ENCODE peak calls at places on chromosomes 13 and 19, in four cellular contexts. W is K562, U is H1, E is HepG2. Y is an unnamed sample.

GRCh38 chr19:54160182-54160811 is 776 bp upstream of the LENG1 start:
- DNase-seq in W (peak; percentile 57), U (peak; percentile 58), E (no peak), Y (no peak)

GRCh38 chr13:58598241-58598640 is 966.7 kb downstream of the PCDH17 start:
- DNase-seq in W (no peak), U (no peak), E (no peak), Y (no peak)

GRCh38 chr19:44796701-44797115 is 12.2 kb upstream of the BCAM start:
- DNase-seq in W (no peak), U (no peak), E (peak; percentile 96), Y (no peak)

GRCh38 chr13:111245781-111246384 is 74.6 kb upstream of the TEX29 start:
- DNase-seq in W (no peak), U (no peak), E (no peak), Y (no peak)

GRCh38 chr13:108919036-108919907 is 289.9 kb downstream of the MYO16 start:
- DNase-seq in W (no peak), U (no peak), E (no peak), Y (no peak)

GRCh38 chr19:40530091-40530901 is 46.4 kb upstream of the SHKBP1 start:
- DNase-seq in W (peak; percentile 97), U (peak; percentile 92), E (no peak), Y (no peak)

GRCh38 chr19:48069435-48069834 is 25.6 kb upstream of the CABP5 start:
- DNase-seq in W (no peak), U (no peak), E (no peak), Y (no peak)

GRCh38 chr13:43448605-43449004 is 338.2 kb downstream of the ENOX1 start:
- DNase-seq in W (no peak), U (no peak), E (no peak), Y (no peak)

GRCh38 chr19:49956113-49956491 is 4.9 kb downstream of the SIGLEC11 start:
- DNase-seq in W (no peak), U (no peak), E (no peak), Y (no peak)

GRCh38 chr13:40061466-40062450 is 406.3 kb downstream of the COG6 start:
- DNase-seq in W (no peak), U (no peak), E (no peak), Y (no peak)

GRCh38 chr13:59332966-59333365 is 830.8 kb downstream of the DIAPH3 start:
- DNase-seq in W (no peak), U (no peak), E (no peak), Y (no peak)

GRCh38 chr13:49240017-49240416 is 7.7 kb upstream of the CDADC1 start:
- DNase-seq in W (no peak), U (no peak), E (peak; percentile 22), Y (peak; percentile 24)

GRCh38 chr13:40480012-40480914 is 186.2 kb downstream of the FOXO1 start:
- DNase-seq in W (no peak), U (no peak), E (peak; percentile 62), Y (no peak)

GRCh38 chr19:15075801-15076200 is 6.2 kb upstream of the OR1I1 start:
- DNase-seq in W (no peak), U (no peak), E (no peak), Y (no peak)

GRCh38 chr13:111216166-111216960 is 101.3 kb downstream of the ARHGEF7 start:
- DNase-seq in W (peak; percentile 14), U (peak; percentile 72), E (peak; percentile 29), Y (no peak)

GRCh38 chr13:78604782-78605611 is 1.6 kb upstream of the POU4F1 start:
- DNase-seq in W (peak; percentile 35), U (peak; percentile 67), E (peak; percentile 50), Y (no peak)

GRCh38 chr13:77267362-77267761 is 59.5 kb downstream of the MYCBP2 start:
- DNase-seq in W (no peak), U (no peak), E (no peak), Y (no peak)

GRCh38 chr13:35279500-35279899 is 197.0 kb downstream of the MAB21L1 start:
- DNase-seq in W (no peak), U (no peak), E (peak; percentile 18), Y (no peak)

GRCh38 chr19:5497297-5497696 is 42.1 kb downstream of the ZNRF4 start:
- DNase-seq in W (no peak), U (no peak), E (no peak), Y (no peak)

GRCh38 chr13:39201075-39201630 is 162.9 kb downstream of the NHLRC3 start:
- DNase-seq in W (no peak), U (no peak), E (no peak), Y (no peak)

GRCh38 chr19:49684251-49684982 is 5.0 kb upstream of the ADM5 start:
- DNase-seq in W (no peak), U (peak; percentile 84), E (no peak), Y (no peak)

GRCh38 chr13:109646423-109646822 is 140.0 kb downstream of the IRS2 start:
- DNase-seq in W (no peak), U (no peak), E (no peak), Y (no peak)

GRCh38 chr19:15776991-15777787 is 10.3 kb upstream of the OR10H5 start:
- DNase-seq in W (no peak), U (no peak), E (no peak), Y (no peak)

GRCh38 chr19:1483067-1483978 is 4.3 kb upstream of the C19orf25 start:
- DNase-seq in W (no peak), U (no peak), E (no peak), Y (no peak)

GRCh38 chr19:38657633-38658222 is 10.3 kb downstream of the ACTN4 start:
- DNase-seq in W (no peak), U (no peak), E (no peak), Y (peak; percentile 71)

GRCh38 chr13:30744056-30744684 is 8.8 kb downstream of the ALOX5AP start:
- DNase-seq in W (peak; percentile 11), U (no peak), E (peak; percentile 54), Y (peak; percentile 19)

GRCh38 chr19:3665681-3666544 is 34.4 kb downstream of the PIP5K1C start:
- DNase-seq in W (peak; percentile 87), U (peak; percentile 96), E (peak; percentile 13), Y (no peak)

GRCh38 chr13:75425216-75426009 is 56.6 kb downstream of the TBC1D4 start:
- DNase-seq in W (no peak), U (no peak), E (no peak), Y (no peak)

GRCh38 chr19:33823341-33823740 is 26.7 kb downstream of the KCTD15 start:
- DNase-seq in W (no peak), U (peak; percentile 17), E (no peak), Y (no peak)
- TF ChIP-seq FOSL1 in W (no peak), U (no peak), E (no peak), Y (no peak)

GRCh38 chr19:55678121-55678671 is 3.2 kb downstream of the EPN1 start:
- DNase-seq in W (no peak), U (no peak), E (no peak), Y (no peak)

GRCh38 chr19:55677572-55678028 is 2.6 kb downstream of the EPN1 start:
- DNase-seq in W (peak; percentile 31), U (no peak), E (no peak), Y (no peak)

GRCh38 chr19:55681131-55682087 is 6.4 kb downstream of the EPN1 start:
- DNase-seq in W (no peak), U (no peak), E (no peak), Y (no peak)

GRCh38 chr19:55679343-55680257 is 4.6 kb downstream of the EPN1 start:
- DNase-seq in W (no peak), U (no peak), E (no peak), Y (no peak)

GRCh38 chr19:55680339-55681130 is 5.5 kb downstream of the EPN1 start:
- DNase-seq in W (no peak), U (no peak), E (no peak), Y (no peak)
- H4K20me1 ChIP-seq in W (peaks cover 36% of the 10 kb centered on the region), U (peaks cover 10% of the 10 kb centered on the region), E (no peaks in the 10 kb centered on the region), Y (no peaks in the 10 kb centered on the region)

GRCh38 chr19:56105090-56105701 is 15.9 kb downstream of the ZNF787 start:
- DNase-seq in W (no peak), U (peak; percentile 89), E (peak; percentile 78), Y (peak; percentile 15)
- TF ChIP-seq FOSL1 in W (no peak), U (no peak), E (no peak), Y (no peak)

DNA sequence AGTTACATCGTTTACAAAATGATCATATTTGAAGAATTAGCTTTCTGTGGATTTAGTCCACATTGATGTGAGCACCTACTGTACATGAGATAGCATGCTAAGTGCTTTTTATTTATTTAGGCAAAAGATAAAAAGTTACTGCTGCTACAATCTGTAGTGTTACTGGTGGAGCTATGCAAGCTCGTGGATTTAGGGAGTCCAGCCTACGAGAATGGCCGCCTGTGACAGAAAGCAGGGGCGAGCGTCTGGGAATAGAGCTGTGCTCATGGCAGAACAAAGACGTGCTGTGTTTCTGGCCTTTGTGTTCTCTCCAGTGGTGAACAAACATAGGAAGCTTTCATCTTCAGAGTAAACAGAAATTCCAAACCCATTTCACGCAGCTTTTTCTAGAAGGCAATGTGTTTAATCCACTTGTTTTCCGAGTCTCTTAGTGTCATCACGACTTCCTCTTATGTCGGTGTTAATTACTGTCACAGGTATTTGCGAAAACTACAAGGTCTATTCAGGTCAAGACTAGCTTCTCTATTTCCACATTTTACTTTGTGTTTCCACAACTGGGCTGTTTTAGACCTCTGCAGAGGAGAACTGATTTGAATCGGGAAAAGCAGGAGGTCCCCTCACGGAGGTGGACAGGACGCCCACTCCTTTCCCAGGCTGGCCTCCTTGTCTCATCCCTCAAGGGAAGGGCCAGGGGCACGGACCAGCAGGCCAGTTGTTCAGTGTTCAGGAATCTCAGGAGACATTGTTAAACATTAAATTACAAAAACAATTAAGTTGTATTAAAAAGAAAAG is 67.3 kb downstream of the ATP11A start:
- DNase-seq in W (no peak), U (no peak), E (peak; percentile 99), Y (no peak)
- H4K20me1 ChIP-seq in W (peaks cover 4% of the 10 kb centered on the region), U (peaks cover 3% of the 10 kb centered on the region), E (peaks cover 18% of the 10 kb centered on the region), Y (no peaks in the 10 kb centered on the region)

DNA sequence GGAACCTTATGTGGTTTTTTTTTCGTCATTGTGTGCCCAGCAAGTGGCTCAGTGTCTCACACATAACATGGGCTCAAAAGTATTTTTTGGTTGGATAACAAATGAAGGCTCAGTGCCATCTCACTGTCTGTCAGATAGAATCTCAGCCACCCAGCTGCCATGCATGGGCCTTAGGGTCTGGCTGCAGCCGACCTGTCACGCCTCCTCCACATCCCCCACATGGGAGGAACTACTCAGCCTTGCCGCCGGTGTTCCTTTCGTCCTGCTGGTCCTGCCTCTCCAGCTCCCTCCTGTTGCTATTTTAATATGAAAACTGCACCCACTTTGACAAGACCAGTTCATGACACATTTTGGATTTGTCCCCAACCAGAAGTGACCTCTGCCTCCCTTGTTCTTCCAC is 121.2 kb downstream of the SHISA2 start:
- DNase-seq in W (no peak), U (no peak), E (no peak), Y (no peak)
- TF ChIP-seq FOSL1 in W (no peak), U (no peak), E (no peak), Y (no peak)

Y was measured in HCT116.